ENCODE peak calls at places on chromosomes 6 and 20, in four cellular contexts. One of them, this sample, is unnamed.

GRCh38 chr20:1307571-1307971 is 21.4 kb downstream of the SDCBP2 start:
- DNase-seq in neural progenitor cell: no peak
- DNase-seq in GM23338: no peak
- DNase-seq in PC-3: no peak
- DNase-seq in this sample: no peak

GRCh38 chr6:168968228-168968627 is 285.4 kb downstream of the THBS2 start:
- DNase-seq in neural progenitor cell: peak; percentile 7
- DNase-seq in GM23338: peak; percentile 15
- DNase-seq in PC-3: peak; percentile 18
- DNase-seq in this sample: peak; percentile 5

GRCh38 chr6:168326294-168327261 is 7.0 kb upstream of the DACT2 start:
- DNase-seq in neural progenitor cell: peak; percentile 47
- DNase-seq in GM23338: peak; percentile 79
- DNase-seq in PC-3: peak; percentile 4
- DNase-seq in this sample: no peak

GRCh38 chr6:112640895-112641294 is 293.8 kb downstream of the RFPL4B start:
- DNase-seq in neural progenitor cell: no peak
- DNase-seq in GM23338: no peak
- DNase-seq in PC-3: peak; percentile 60
- DNase-seq in this sample: no peak

GRCh38 chr6:69647726-69648125 is 149.1 kb downstream of the LMBRD1 start:
- DNase-seq in neural progenitor cell: no peak
- DNase-seq in GM23338: no peak
- DNase-seq in PC-3: peak; percentile 2
- DNase-seq in this sample: no peak

GRCh38 chr20:58695895-58696375 is 3.3 kb downstream of the NPEPL1 start:
- DNase-seq in neural progenitor cell: no peak
- DNase-seq in GM23338: no peak
- DNase-seq in PC-3: no peak
- DNase-seq in this sample: no peak

GRCh38 chr6:134358320-134358719 is 40.4 kb upstream of the SGK1 start:
- DNase-seq in neural progenitor cell: no peak
- DNase-seq in GM23338: no peak
- DNase-seq in PC-3: no peak
- DNase-seq in this sample: no peak

GRCh38 chr6:8499540-8499939 is 64.2 kb upstream of the SLC35B3 start:
- DNase-seq in neural progenitor cell: peak; percentile 34
- DNase-seq in GM23338: peak; percentile 50
- DNase-seq in PC-3: peak; percentile 51
- DNase-seq in this sample: peak; percentile 3

GRCh38 chr6:158174514-158174913 is 6.4 kb downstream of the GTF2H5 start:
- DNase-seq in neural progenitor cell: no peak
- DNase-seq in GM23338: no peak
- DNase-seq in PC-3: peak; percentile 64
- DNase-seq in this sample: no peak

GRCh38 chr6:13574571-13575376 is at the start of gene SIRT5:
- DNase-seq in neural progenitor cell: peak; percentile 91
- DNase-seq in GM23338: peak; percentile 93
- DNase-seq in PC-3: peak; percentile 88
- DNase-seq in this sample: peak; percentile 89

GRCh38 chr6:170208171-170208601 is 82.7 kb downstream of the DLL1 start:
- DNase-seq in neural progenitor cell: no peak
- DNase-seq in GM23338: no peak
- DNase-seq in PC-3: no peak
- DNase-seq in this sample: no peak

GRCh38 chr20:58690351-58690750 is 2.2 kb upstream of the NPEPL1 start:
- DNase-seq in neural progenitor cell: no peak
- DNase-seq in GM23338: no peak
- DNase-seq in PC-3: no peak
- DNase-seq in this sample: no peak

GRCh38 chr20:38181971-38182370 is 16.9 kb upstream of the TGM2 start:
- DNase-seq in neural progenitor cell: no peak
- DNase-seq in GM23338: no peak
- DNase-seq in PC-3: no peak
- DNase-seq in this sample: no peak

GRCh38 chr6:84346372-84346771 is 118.9 kb upstream of the CEP162 start:
- DNase-seq in neural progenitor cell: no peak
- DNase-seq in GM23338: peak; percentile 28
- DNase-seq in PC-3: peak; percentile 11
- DNase-seq in this sample: no peak

GRCh38 chr6:70884074-70884983 is 72.5 kb downstream of the B3GAT2 start:
- DNase-seq in neural progenitor cell: peak; percentile 84
- DNase-seq in GM23338: peak; percentile 89
- DNase-seq in PC-3: peak; percentile 63
- DNase-seq in this sample: peak; percentile 61

GRCh38 chr6:139977887-139978332 is 603.5 kb upstream of the CITED2 start:
- DNase-seq in neural progenitor cell: no peak
- DNase-seq in GM23338: no peak
- DNase-seq in PC-3: peak; percentile 61
- DNase-seq in this sample: no peak

GRCh38 chr6:4451101-4451500 is 315.7 kb upstream of the ECI2 start:
- DNase-seq in neural progenitor cell: no peak
- DNase-seq in GM23338: no peak
- DNase-seq in PC-3: no peak
- DNase-seq in this sample: no peak

GRCh38 chr20:56422131-56422823 is 10.2 kb downstream of the CASS4 start:
- DNase-seq in neural progenitor cell: no peak
- DNase-seq in GM23338: no peak
- DNase-seq in PC-3: peak; percentile 92
- DNase-seq in this sample: no peak

GRCh38 chr6:163355471-163355991 is 59.0 kb upstream of the QKI start:
- DNase-seq in neural progenitor cell: no peak
- DNase-seq in GM23338: no peak
- DNase-seq in PC-3: peak; percentile 59
- DNase-seq in this sample: no peak

GRCh38 chr6:1820165-1820564 is 210.4 kb downstream of the FOXC1 start:
- DNase-seq in neural progenitor cell: no peak
- DNase-seq in GM23338: no peak
- DNase-seq in PC-3: no peak
- DNase-seq in this sample: no peak

GRCh38 chr6:108080010-108080780 is 5.7 kb upstream of the OSTM1 start:
- DNase-seq in neural progenitor cell: no peak
- DNase-seq in GM23338: peak; percentile 54
- DNase-seq in PC-3: peak; percentile 37
- DNase-seq in this sample: no peak
- TF ChIP-seq EZH2phosphoT487 in neural progenitor cell: no peak
- TF ChIP-seq EZH2phosphoT487 in GM23338: no peak
- TF ChIP-seq EZH2phosphoT487 in PC-3: no peak
- TF ChIP-seq EZH2phosphoT487 in this sample: no peak

GRCh38 chr20:41248371-41249024 is 69.0 kb downstream of the ZHX3 start:
- DNase-seq in neural progenitor cell: no peak
- DNase-seq in GM23338: no peak
- DNase-seq in PC-3: peak; percentile 31
- DNase-seq in this sample: peak; percentile 13

GRCh38 chr20:41249371-41249770 is 68.2 kb downstream of the ZHX3 start:
- DNase-seq in neural progenitor cell: peak; percentile 19
- DNase-seq in GM23338: no peak
- DNase-seq in PC-3: peak; percentile 83
- DNase-seq in this sample: no peak

GRCh38 chr20:41245086-41245707 is 72.3 kb downstream of the ZHX3 start:
- DNase-seq in neural progenitor cell: peak; percentile 87
- DNase-seq in GM23338: peak; percentile 77
- DNase-seq in PC-3: no peak
- DNase-seq in this sample: no peak

GRCh38 chr20:41247523-41248370 is 69.8 kb downstream of the ZHX3 start:
- DNase-seq in neural progenitor cell: no peak
- DNase-seq in GM23338: no peak
- DNase-seq in PC-3: no peak
- DNase-seq in this sample: no peak

GRCh38 chr20:41249781-41250281 is 67.7 kb downstream of the ZHX3 start:
- DNase-seq in neural progenitor cell: peak; percentile 77
- DNase-seq in GM23338: peak; percentile 91
- DNase-seq in PC-3: peak; percentile 25
- DNase-seq in this sample: peak; percentile 31
- TF ChIP-seq EZH2phosphoT487 in neural progenitor cell: no peak
- TF ChIP-seq EZH2phosphoT487 in GM23338: no peak
- TF ChIP-seq EZH2phosphoT487 in PC-3: no peak
- TF ChIP-seq EZH2phosphoT487 in this sample: no peak

GRCh38 chr6:35017461-35018183 is 123.5 kb downstream of the TCP11 start:
- DNase-seq in neural progenitor cell: no peak
- DNase-seq in GM23338: no peak
- DNase-seq in PC-3: no peak
- DNase-seq in this sample: no peak

GRCh38 chr6:35019831-35020230 is 121.3 kb downstream of the TCP11 start:
- DNase-seq in neural progenitor cell: no peak
- DNase-seq in GM23338: no peak
- DNase-seq in PC-3: no peak
- DNase-seq in this sample: no peak

GRCh38 chr6:35019171-35019570 is 122.0 kb downstream of the TCP11 start:
- DNase-seq in neural progenitor cell: no peak
- DNase-seq in GM23338: no peak
- DNase-seq in PC-3: no peak
- DNase-seq in this sample: no peak

GRCh38 chr6:35018184-35018523 is 123.0 kb downstream of the TCP11 start:
- DNase-seq in neural progenitor cell: no peak
- DNase-seq in GM23338: no peak
- DNase-seq in PC-3: no peak
- DNase-seq in this sample: no peak

GRCh38 chr6:35018746-35019145 is 122.4 kb downstream of the TCP11 start:
- DNase-seq in neural progenitor cell: no peak
- DNase-seq in GM23338: no peak
- DNase-seq in PC-3: no peak
- DNase-seq in this sample: no peak
- TF ChIP-seq EZH2phosphoT487 in neural progenitor cell: no peak
- TF ChIP-seq EZH2phosphoT487 in GM23338: no peak
- TF ChIP-seq EZH2phosphoT487 in PC-3: no peak
- TF ChIP-seq EZH2phosphoT487 in this sample: no peak

GRCh38 chr6:32081168-32081624 is 27.9 kb downstream of the TNXB start:
- DNase-seq in neural progenitor cell: no peak
- DNase-seq in GM23338: no peak
- DNase-seq in PC-3: peak; percentile 74
- DNase-seq in this sample: no peak
- TF ChIP-seq EZH2phosphoT487 in neural progenitor cell: no peak
- TF ChIP-seq EZH2phosphoT487 in GM23338: no peak
- TF ChIP-seq EZH2phosphoT487 in PC-3: no peak
- TF ChIP-seq EZH2phosphoT487 in this sample: no peak

GRCh38 chr20:51091564-51092195 is 68.8 kb upstream of the KCNG1 start:
- DNase-seq in neural progenitor cell: peak; percentile 21
- DNase-seq in GM23338: peak; percentile 37
- DNase-seq in PC-3: no peak
- DNase-seq in this sample: no peak
- TF ChIP-seq EZH2phosphoT487 in neural progenitor cell: no peak
- TF ChIP-seq EZH2phosphoT487 in GM23338: no peak
- TF ChIP-seq EZH2phosphoT487 in PC-3: peak; percentile 19
- TF ChIP-seq EZH2phosphoT487 in this sample: no peak

This sample was measured in OCI-LY7.